ENCODE peak calls at places on chromosomes 3 and 15, in five cellular contexts. One of them, this sample, is unnamed.

GRCh38 chr3:48798998-48799397 is 48.7 kb downstream of the PRKAR2A start:
- DNase-seq in amniotic stem cell: no peak
- DNase-seq in T-helper 1 cell: no peak
- DNase-seq in NCI-H2081 treated with DMSO at 0.1 percent for 48 hours: peak; percentile 2
- DNase-seq in activated T-cell treated with anti-CD3 and anti-CD28 coated beads, Interleukin-2, amount 50 U/mL, for 72 hours: no peak
- DNase-seq in this sample: no peak

GRCh38 chr3:80733522-80734176 is 965.9 kb upstream of the ROBO1 start:
- DNase-seq in amniotic stem cell: no peak
- DNase-seq in T-helper 1 cell: no peak
- DNase-seq in NCI-H2081 treated with DMSO at 0.1 percent for 48 hours: no peak
- DNase-seq in activated T-cell treated with anti-CD3 and anti-CD28 coated beads, Interleukin-2, amount 50 U/mL, for 72 hours: no peak
- DNase-seq in this sample: peak; percentile 31

GRCh38 chr3:194043516-194043915 is 92.4 kb upstream of the HES1 start:
- DNase-seq in amniotic stem cell: no peak
- DNase-seq in T-helper 1 cell: no peak
- DNase-seq in NCI-H2081 treated with DMSO at 0.1 percent for 48 hours: no peak
- DNase-seq in activated T-cell treated with anti-CD3 and anti-CD28 coated beads, Interleukin-2, amount 50 U/mL, for 72 hours: no peak
- DNase-seq in this sample: peak; percentile 42

GRCh38 chr3:57974796-57975388 is 33.3 kb upstream of the FLNB start:
- DNase-seq in amniotic stem cell: peak; percentile 90
- DNase-seq in T-helper 1 cell: no peak
- DNase-seq in NCI-H2081 treated with DMSO at 0.1 percent for 48 hours: no peak
- DNase-seq in activated T-cell treated with anti-CD3 and anti-CD28 coated beads, Interleukin-2, amount 50 U/mL, for 72 hours: no peak
- DNase-seq in this sample: peak; percentile 98

GRCh38 chr3:13580256-13581023 is 31.5 kb downstream of the FBLN2 start:
- DNase-seq in amniotic stem cell: no peak
- DNase-seq in T-helper 1 cell: no peak
- DNase-seq in NCI-H2081 treated with DMSO at 0.1 percent for 48 hours: no peak
- DNase-seq in activated T-cell treated with anti-CD3 and anti-CD28 coated beads, Interleukin-2, amount 50 U/mL, for 72 hours: no peak
- DNase-seq in this sample: no peak

GRCh38 chr3:108153451-108153981 is 62.7 kb upstream of the CD47 start:
- DNase-seq in amniotic stem cell: peak; percentile 24
- DNase-seq in T-helper 1 cell: no peak
- DNase-seq in NCI-H2081 treated with DMSO at 0.1 percent for 48 hours: peak; percentile 53
- DNase-seq in activated T-cell treated with anti-CD3 and anti-CD28 coated beads, Interleukin-2, amount 50 U/mL, for 72 hours: peak; percentile 59
- DNase-seq in this sample: peak; percentile 84

GRCh38 chr15:75723847-75724660 is 11.4 kb upstream of the CSPG4 start:
- DNase-seq in amniotic stem cell: peak; percentile 92
- DNase-seq in T-helper 1 cell: no peak
- DNase-seq in NCI-H2081 treated with DMSO at 0.1 percent for 48 hours: no peak
- DNase-seq in activated T-cell treated with anti-CD3 and anti-CD28 coated beads, Interleukin-2, amount 50 U/mL, for 72 hours: peak; percentile 31
- DNase-seq in this sample: peak; percentile 89

GRCh38 chr3:169448501-169448900 is 215.0 kb downstream of the MECOM start:
- DNase-seq in amniotic stem cell: no peak
- DNase-seq in T-helper 1 cell: no peak
- DNase-seq in NCI-H2081 treated with DMSO at 0.1 percent for 48 hours: no peak
- DNase-seq in activated T-cell treated with anti-CD3 and anti-CD28 coated beads, Interleukin-2, amount 50 U/mL, for 72 hours: no peak
- DNase-seq in this sample: no peak

GRCh38 chr15:29364429-29365078 is 94.9 kb upstream of the NSMCE3 start:
- DNase-seq in amniotic stem cell: peak; percentile 5
- DNase-seq in T-helper 1 cell: no peak
- DNase-seq in NCI-H2081 treated with DMSO at 0.1 percent for 48 hours: no peak
- DNase-seq in activated T-cell treated with anti-CD3 and anti-CD28 coated beads, Interleukin-2, amount 50 U/mL, for 72 hours: no peak
- DNase-seq in this sample: peak; percentile 30

GRCh38 chr3:69458798-69459197 is 72.9 kb upstream of the FRMD4B start:
- DNase-seq in amniotic stem cell: no peak
- DNase-seq in T-helper 1 cell: no peak
- DNase-seq in NCI-H2081 treated with DMSO at 0.1 percent for 48 hours: no peak
- DNase-seq in activated T-cell treated with anti-CD3 and anti-CD28 coated beads, Interleukin-2, amount 50 U/mL, for 72 hours: no peak
- DNase-seq in this sample: peak; percentile 7

GRCh38 chr3:39188271-39189149 is 3.9 kb downstream of the XIRP1 start:
- DNase-seq in amniotic stem cell: no peak
- DNase-seq in T-helper 1 cell: no peak
- DNase-seq in NCI-H2081 treated with DMSO at 0.1 percent for 48 hours: no peak
- DNase-seq in activated T-cell treated with anti-CD3 and anti-CD28 coated beads, Interleukin-2, amount 50 U/mL, for 72 hours: no peak
- DNase-seq in this sample: no peak

GRCh38 chr3:188697127-188697526 is 474.6 kb upstream of the TPRG1 start:
- DNase-seq in amniotic stem cell: no peak
- DNase-seq in T-helper 1 cell: no peak
- DNase-seq in NCI-H2081 treated with DMSO at 0.1 percent for 48 hours: no peak
- DNase-seq in activated T-cell treated with anti-CD3 and anti-CD28 coated beads, Interleukin-2, amount 50 U/mL, for 72 hours: peak; percentile 36
- DNase-seq in this sample: no peak

GRCh38 chr3:67940200-67940952 is 286.0 kb upstream of the SUCLG2 start:
- DNase-seq in amniotic stem cell: no peak
- DNase-seq in T-helper 1 cell: no peak
- DNase-seq in NCI-H2081 treated with DMSO at 0.1 percent for 48 hours: no peak
- DNase-seq in activated T-cell treated with anti-CD3 and anti-CD28 coated beads, Interleukin-2, amount 50 U/mL, for 72 hours: no peak
- DNase-seq in this sample: no peak

GRCh38 chr15:40160021-40160420 is 848 bp upstream of the BUB1B start:
- DNase-seq in amniotic stem cell: no peak
- DNase-seq in T-helper 1 cell: no peak
- DNase-seq in NCI-H2081 treated with DMSO at 0.1 percent for 48 hours: no peak
- DNase-seq in activated T-cell treated with anti-CD3 and anti-CD28 coated beads, Interleukin-2, amount 50 U/mL, for 72 hours: no peak
- DNase-seq in this sample: no peak

GRCh38 chr15:63043391-63044076 is 987 bp downstream of the TPM1 start:
- DNase-seq in amniotic stem cell: no peak
- DNase-seq in T-helper 1 cell: no peak
- DNase-seq in NCI-H2081 treated with DMSO at 0.1 percent for 48 hours: no peak
- DNase-seq in activated T-cell treated with anti-CD3 and anti-CD28 coated beads, Interleukin-2, amount 50 U/mL, for 72 hours: peak; percentile 14
- DNase-seq in this sample: no peak

GRCh38 chr3:181484026-181484425 is 227.7 kb upstream of the SOX2 start:
- DNase-seq in amniotic stem cell: no peak
- DNase-seq in T-helper 1 cell: no peak
- DNase-seq in NCI-H2081 treated with DMSO at 0.1 percent for 48 hours: no peak
- DNase-seq in activated T-cell treated with anti-CD3 and anti-CD28 coated beads, Interleukin-2, amount 50 U/mL, for 72 hours: no peak
- DNase-seq in this sample: no peak

GRCh38 chr3:71797455-71797854 is 12.5 kb upstream of the PROK2 start:
- DNase-seq in amniotic stem cell: no peak
- DNase-seq in T-helper 1 cell: no peak
- DNase-seq in NCI-H2081 treated with DMSO at 0.1 percent for 48 hours: no peak
- DNase-seq in activated T-cell treated with anti-CD3 and anti-CD28 coated beads, Interleukin-2, amount 50 U/mL, for 72 hours: no peak
- DNase-seq in this sample: no peak

GRCh38 chr3:100869787-100870186 is 123.4 kb downstream of the ABI3BP start:
- DNase-seq in amniotic stem cell: no peak
- DNase-seq in T-helper 1 cell: no peak
- DNase-seq in NCI-H2081 treated with DMSO at 0.1 percent for 48 hours: no peak
- DNase-seq in activated T-cell treated with anti-CD3 and anti-CD28 coated beads, Interleukin-2, amount 50 U/mL, for 72 hours: no peak
- DNase-seq in this sample: no peak

GRCh38 chr15:83843511-83843910 is 189.6 kb downstream of the ADAMTSL3 start:
- DNase-seq in amniotic stem cell: no peak
- DNase-seq in T-helper 1 cell: no peak
- DNase-seq in NCI-H2081 treated with DMSO at 0.1 percent for 48 hours: no peak
- DNase-seq in activated T-cell treated with anti-CD3 and anti-CD28 coated beads, Interleukin-2, amount 50 U/mL, for 72 hours: no peak
- DNase-seq in this sample: no peak

GRCh38 chr3:148074057-148074456 is 623.6 kb upstream of the AGTR1 start:
- DNase-seq in amniotic stem cell: no peak
- DNase-seq in T-helper 1 cell: no peak
- DNase-seq in NCI-H2081 treated with DMSO at 0.1 percent for 48 hours: no peak
- DNase-seq in activated T-cell treated with anti-CD3 and anti-CD28 coated beads, Interleukin-2, amount 50 U/mL, for 72 hours: no peak
- DNase-seq in this sample: no peak

GRCh38 chr15:30990451-30991300 is 752 bp downstream of the MTMR10 start:
- DNase-seq in amniotic stem cell: no peak
- DNase-seq in T-helper 1 cell: no peak
- DNase-seq in NCI-H2081 treated with DMSO at 0.1 percent for 48 hours: no peak
- DNase-seq in activated T-cell treated with anti-CD3 and anti-CD28 coated beads, Interleukin-2, amount 50 U/mL, for 72 hours: no peak
- DNase-seq in this sample: no peak

GRCh38 chr15:69403611-69404010 is 10.5 kb upstream of the KIF23 start:
- DNase-seq in amniotic stem cell: peak; percentile 32
- DNase-seq in T-helper 1 cell: no peak
- DNase-seq in NCI-H2081 treated with DMSO at 0.1 percent for 48 hours: no peak
- DNase-seq in activated T-cell treated with anti-CD3 and anti-CD28 coated beads, Interleukin-2, amount 50 U/mL, for 72 hours: no peak
- DNase-seq in this sample: no peak

GRCh38 chr3:108378153-108378951 is 82.0 kb downstream of the HHLA2 start:
- DNase-seq in amniotic stem cell: no peak
- DNase-seq in T-helper 1 cell: no peak
- DNase-seq in NCI-H2081 treated with DMSO at 0.1 percent for 48 hours: no peak
- DNase-seq in activated T-cell treated with anti-CD3 and anti-CD28 coated beads, Interleukin-2, amount 50 U/mL, for 72 hours: no peak
- DNase-seq in this sample: no peak

GRCh38 chr3:129038121-129038855 is 22.3 kb upstream of the GP9 start:
- DNase-seq in amniotic stem cell: no peak
- DNase-seq in T-helper 1 cell: no peak
- DNase-seq in NCI-H2081 treated with DMSO at 0.1 percent for 48 hours: no peak
- DNase-seq in activated T-cell treated with anti-CD3 and anti-CD28 coated beads, Interleukin-2, amount 50 U/mL, for 72 hours: no peak
- DNase-seq in this sample: no peak

GRCh38 chr3:129962600-129962999 is 11.9 kb upstream of the TRH start:
- DNase-seq in amniotic stem cell: no peak
- DNase-seq in T-helper 1 cell: no peak
- DNase-seq in NCI-H2081 treated with DMSO at 0.1 percent for 48 hours: no peak
- DNase-seq in activated T-cell treated with anti-CD3 and anti-CD28 coated beads, Interleukin-2, amount 50 U/mL, for 72 hours: no peak
- DNase-seq in this sample: no peak